ENCODE peak calls at places on chromosomes 12 and 14, in eight cellular contexts. One of them, this sample, is unnamed.

GRCh38 chr12:115979351-115979750 is 298.1 kb downstream of the MED13L start:
- DNase-seq in type B pancreatic cell: no peak
- DNase-seq in activated CD4-positive, CD25-positive, alpha-beta regulatory T cell treated with anti-CD3 and anti-CD28 coated beads, Interleukin-2, amount 50 U/mL, for 72 hours: no peak
- DNase-seq in HT-29: no peak
- DNase-seq in A172: no peak
- DNase-seq in NCI-H748 treated with DMSO at 0.1 percent for 48 hours: no peak
- DNase-seq in HFFc6: no peak
- DNase-seq in CD8-positive, alpha-beta T cell: no peak
- DNase-seq in this sample: no peak

GRCh38 chr14:78399316-78399889 is 229.2 kb downstream of the NRXN3 start:
- DNase-seq in activated CD4-positive, CD25-positive, alpha-beta regulatory T cell treated with anti-CD3 and anti-CD28 coated beads, Interleukin-2, amount 50 U/mL, for 72 hours: no peak
- DNase-seq in A172: no peak
- DNase-seq in HFFc6: no peak
- DNase-seq in type B pancreatic cell: no peak
- DNase-seq in HT-29: peak
- DNase-seq in CD8-positive, alpha-beta T cell: no peak
- DNase-seq in NCI-H748 treated with DMSO at 0.1 percent for 48 hours: no peak
- DNase-seq in this sample: no peak

GRCh38 chr12:3223601-3224529 is 146.7 kb downstream of the TSPAN9 start:
- DNase-seq in activated CD4-positive, CD25-positive, alpha-beta regulatory T cell treated with anti-CD3 and anti-CD28 coated beads, Interleukin-2, amount 50 U/mL, for 72 hours: no peak
- DNase-seq in CD8-positive, alpha-beta T cell: no peak
- DNase-seq in A172: no peak
- DNase-seq in type B pancreatic cell: no peak
- DNase-seq in NCI-H748 treated with DMSO at 0.1 percent for 48 hours: no peak
- DNase-seq in HT-29: no peak
- DNase-seq in HFFc6: no peak
- DNase-seq in this sample: no peak

GRCh38 chr14:71372411-71372838 is 465.2 kb downstream of the PCNX1 start:
- DNase-seq in HFFc6: peak
- DNase-seq in CD8-positive, alpha-beta T cell: no peak
- DNase-seq in HT-29: no peak
- DNase-seq in A172: no peak
- DNase-seq in type B pancreatic cell: no peak
- DNase-seq in activated CD4-positive, CD25-positive, alpha-beta regulatory T cell treated with anti-CD3 and anti-CD28 coated beads, Interleukin-2, amount 50 U/mL, for 72 hours: no peak
- DNase-seq in NCI-H748 treated with DMSO at 0.1 percent for 48 hours: no peak
- DNase-seq in this sample: no peak

GRCh38 chr14:75615200-75615599 is 36.8 kb downstream of the FLVCR2 start:
- DNase-seq in A172: no peak
- DNase-seq in CD8-positive, alpha-beta T cell: no peak
- DNase-seq in HFFc6: no peak
- DNase-seq in type B pancreatic cell: no peak
- DNase-seq in activated CD4-positive, CD25-positive, alpha-beta regulatory T cell treated with anti-CD3 and anti-CD28 coated beads, Interleukin-2, amount 50 U/mL, for 72 hours: no peak
- DNase-seq in HT-29: no peak
- DNase-seq in NCI-H748 treated with DMSO at 0.1 percent for 48 hours: no peak
- DNase-seq in this sample: no peak

GRCh38 chr12:46669720-46670119 is 156.1 kb downstream of the SLC38A4 start:
- DNase-seq in HT-29: no peak
- DNase-seq in NCI-H748 treated with DMSO at 0.1 percent for 48 hours: no peak
- DNase-seq in type B pancreatic cell: no peak
- DNase-seq in A172: no peak
- DNase-seq in CD8-positive, alpha-beta T cell: no peak
- DNase-seq in activated CD4-positive, CD25-positive, alpha-beta regulatory T cell treated with anti-CD3 and anti-CD28 coated beads, Interleukin-2, amount 50 U/mL, for 72 hours: no peak
- DNase-seq in HFFc6: no peak
- DNase-seq in this sample: no peak

GRCh38 chr12:101280006-101280505 is at the start of gene UTP20:
- DNase-seq in HFFc6: peak
- DNase-seq in HT-29: peak
- DNase-seq in type B pancreatic cell: peak
- DNase-seq in A172: peak
- DNase-seq in NCI-H748 treated with DMSO at 0.1 percent for 48 hours: peak
- DNase-seq in activated CD4-positive, CD25-positive, alpha-beta regulatory T cell treated with anti-CD3 and anti-CD28 coated beads, Interleukin-2, amount 50 U/mL, for 72 hours: peak
- DNase-seq in CD8-positive, alpha-beta T cell: peak
- DNase-seq in this sample: peak

GRCh38 chr14:60327447-60328331 is 78.7 kb downstream of the PPM1A start:
- DNase-seq in HT-29: peak
- DNase-seq in CD8-positive, alpha-beta T cell: peak
- DNase-seq in type B pancreatic cell: no peak
- DNase-seq in A172: no peak
- DNase-seq in NCI-H748 treated with DMSO at 0.1 percent for 48 hours: peak
- DNase-seq in activated CD4-positive, CD25-positive, alpha-beta regulatory T cell treated with anti-CD3 and anti-CD28 coated beads, Interleukin-2, amount 50 U/mL, for 72 hours: peak
- DNase-seq in HFFc6: no peak
- DNase-seq in this sample: no peak

GRCh38 chr12:12685305-12685704 is 10.7 kb downstream of the GPR19 start:
- DNase-seq in CD8-positive, alpha-beta T cell: no peak
- DNase-seq in HFFc6: no peak
- DNase-seq in A172: no peak
- DNase-seq in type B pancreatic cell: no peak
- DNase-seq in NCI-H748 treated with DMSO at 0.1 percent for 48 hours: peak
- DNase-seq in HT-29: no peak
- DNase-seq in activated CD4-positive, CD25-positive, alpha-beta regulatory T cell treated with anti-CD3 and anti-CD28 coated beads, Interleukin-2, amount 50 U/mL, for 72 hours: no peak
- DNase-seq in this sample: no peak

GRCh38 chr14:103179078-103179477 is 55.8 kb downstream of the TNFAIP2 start:
- DNase-seq in HT-29: no peak
- DNase-seq in CD8-positive, alpha-beta T cell: no peak
- DNase-seq in type B pancreatic cell: no peak
- DNase-seq in HFFc6: no peak
- DNase-seq in NCI-H748 treated with DMSO at 0.1 percent for 48 hours: no peak
- DNase-seq in activated CD4-positive, CD25-positive, alpha-beta regulatory T cell treated with anti-CD3 and anti-CD28 coated beads, Interleukin-2, amount 50 U/mL, for 72 hours: no peak
- DNase-seq in A172: no peak
- DNase-seq in this sample: no peak

GRCh38 chr14:70955543-70956480 is 48.6 kb downstream of the PCNX1 start:
- DNase-seq in HFFc6: peak
- DNase-seq in type B pancreatic cell: no peak
- DNase-seq in NCI-H748 treated with DMSO at 0.1 percent for 48 hours: no peak
- DNase-seq in CD8-positive, alpha-beta T cell: peak
- DNase-seq in HT-29: peak
- DNase-seq in A172: no peak
- DNase-seq in activated CD4-positive, CD25-positive, alpha-beta regulatory T cell treated with anti-CD3 and anti-CD28 coated beads, Interleukin-2, amount 50 U/mL, for 72 hours: no peak
- DNase-seq in this sample: no peak

GRCh38 chr12:111384596-111384995 is 15.7 kb upstream of the PHETA1 start:
- DNase-seq in A172: no peak
- DNase-seq in NCI-H748 treated with DMSO at 0.1 percent for 48 hours: no peak
- DNase-seq in CD8-positive, alpha-beta T cell: no peak
- DNase-seq in HT-29: no peak
- DNase-seq in HFFc6: no peak
- DNase-seq in type B pancreatic cell: no peak
- DNase-seq in activated CD4-positive, CD25-positive, alpha-beta regulatory T cell treated with anti-CD3 and anti-CD28 coated beads, Interleukin-2, amount 50 U/mL, for 72 hours: no peak
- DNase-seq in this sample: no peak